ENCODE peak calls at places on chromosomes 6 and 20, in seven cellular contexts. N is hypothalamus; A is endothelial cell; L is H54; D is stimulated activated CD8-positive, alpha-beta memory T cell treated with anti-CD3 and anti-CD28 coated beads, Interleukin-2, amount 100 ng/mL, for 48 hours; W is astrocyte of the hippocampus; O is activated naive CD4-positive, alpha-beta T cell treated with Interleukin-2 at 50 U/mL for 16 hours. P is an unnamed sample.
A peak's percentile ranks its signal among the peaks of the same experiment; 100 is the strongest.

GRCh38 chr6:1310628-1311399 is 1.1 kb upstream of the FOXQ1 start:
- DNase-seq in A (peak; percentile 57), N (no peak), O (no peak), W (peak; percentile 35), D (no peak), L (no peak), P (no peak)

GRCh38 chr6:109978174-109979032 is at the start of gene GPR6:
- DNase-seq in D (peak; percentile 25), A (peak; percentile 92), N (no peak), W (peak; percentile 86), O (peak; percentile 12), L (peak; percentile 23), P (peak; percentile 73)

GRCh38 chr6:9581155-9581554 is 833.7 kb downstream of the TFAP2A start:
- DNase-seq in O (no peak), L (no peak), W (no peak), N (no peak), D (no peak), A (no peak), P (peak; percentile 4)

GRCh38 chr20:59253779-59254319 is 46.6 kb upstream of the EDN3 start:
- DNase-seq in D (no peak), W (no peak), O (peak; percentile 27), L (no peak), A (no peak), N (no peak), P (no peak)

GRCh38 chr20:63009988-63010769 is 3.4 kb upstream of the BHLHE23 start:
- DNase-seq in N (no peak), W (no peak), A (no peak), L (no peak), O (peak; percentile 78), D (peak; percentile 58), P (no peak)

GRCh38 chr20:52828199-52828598 is 144.0 kb upstream of the TSHZ2 start:
- DNase-seq in L (no peak), W (no peak), D (no peak), A (no peak), N (no peak), O (no peak), P (no peak)

GRCh38 chr6:136037246-136037884 is 185.9 kb downstream of the PDE7B start:
- DNase-seq in L (no peak), O (no peak), W (no peak), N (no peak), A (no peak), D (peak; percentile 12), P (no peak)

GRCh38 chr6:71473908-71474307 is 185.3 kb downstream of the OGFRL1 start:
- DNase-seq in O (no peak), L (no peak), D (no peak), A (no peak), W (peak; percentile 94), N (no peak), P (no peak)

GRCh38 chr6:166584046-166584679 is 2.3 kb downstream of the RAMACL start:
- DNase-seq in L (no peak), A (no peak), N (no peak), O (no peak), D (no peak), W (no peak), P (no peak)

GRCh38 chr6:135722182-135722581 is 129.3 kb upstream of the PDE7B start:
- DNase-seq in D (no peak), W (no peak), N (no peak), O (no peak), A (no peak), L (no peak), P (no peak)

GRCh38 chr6:6701864-6702263 is 113.3 kb downstream of the LY86 start:
- DNase-seq in N (no peak), D (no peak), W (no peak), A (no peak), O (no peak), L (no peak), P (no peak)

GRCh38 chr6:3390698-3391097 is 66.2 kb downstream of the SLC22A23 start:
- DNase-seq in N (no peak), O (no peak), W (peak; percentile 97), L (peak; percentile 54), A (no peak), D (no peak), P (no peak)

GRCh38 chr6:30483677-30484279 is 5.5 kb upstream of the HLA-E start:
- DNase-seq in W (peak; percentile 74), L (no peak), D (no peak), A (peak; percentile 65), O (no peak), N (no peak), P (no peak)

GRCh38 chr6:33343953-33344611 is 26.5 kb upstream of the ZBTB22 start:
- DNase-seq in W (no peak), O (peak; percentile 40), A (no peak), D (no peak), L (no peak), N (no peak), P (no peak)

GRCh38 chr6:108557494-108558371 is 3.0 kb upstream of the FOXO3 start:
- DNase-seq in W (peak; percentile 86), O (peak; percentile 81), L (peak; percentile 38), A (peak; percentile 86), N (no peak), D (peak; percentile 59), P (peak; percentile 86)

GRCh38 chr20:46979603-46980241 is 85.1 kb downstream of the EYA2 start:
- DNase-seq in D (no peak), L (no peak), N (no peak), A (no peak), O (no peak), W (peak; percentile 21), P (peak; percentile 37)

GRCh38 chr6:63527658-63528514 is 44.4 kb upstream of the LOC128125822 start:
- DNase-seq in N (no peak), D (no peak), L (peak; percentile 35), W (peak; percentile 88), O (no peak), A (no peak), P (no peak)

GRCh38 chr6:111361648-111362047 is 121.4 kb downstream of the REV3L start:
- DNase-seq in L (no peak), W (peak; percentile 59), D (no peak), A (peak; percentile 57), N (no peak), O (no peak), P (no peak)

GRCh38 chr6:157982297-157982579 is 575 bp downstream of the SYNJ2 start:
- DNase-seq in O (peak; percentile 30), A (peak; percentile 46), D (no peak), L (no peak), N (no peak), W (peak; percentile 67), P (no peak)

GRCh38 chr6:14533446-14533845 is 415.9 kb downstream of the CD83 start:
- DNase-seq in D (no peak), O (no peak), L (no peak), A (no peak), N (no peak), W (no peak), P (no peak)

GRCh38 chr20:57601211-57601570 is 19.0 kb downstream of the ZBP1 start:
- DNase-seq in W (no peak), O (no peak), N (no peak), D (no peak), L (no peak), A (no peak), P (no peak)

GRCh38 chr20:16014436-16014835 is 558.8 kb downstream of the KIF16B start:
- DNase-seq in L (no peak), N (no peak), W (no peak), A (no peak), D (no peak), O (no peak), P (no peak)

GRCh38 chr20:44858959-44859358 is 26.5 kb upstream of the YWHAB start:
- DNase-seq in W (peak; percentile 8), A (no peak), N (no peak), L (no peak), D (no peak), O (no peak), P (no peak)

GRCh38 chr6:132414761-132415160 is 13.5 kb upstream of the MOXD1 start:
- DNase-seq in A (no peak), L (no peak), N (no peak), D (no peak), W (no peak), O (no peak), P (no peak)

GRCh38 chr6:14235653-14236356 is 118.2 kb downstream of the CD83 start:
- DNase-seq in O (no peak), N (no peak), D (no peak), L (no peak), W (no peak), A (no peak), P (no peak)

GRCh38 chr6:42915737-42916136 is at the start of gene PTCRA:
- DNase-seq in D (no peak), L (no peak), N (no peak), W (no peak), A (no peak), O (no peak), P (no peak)

GRCh38 chr6:55875420-55875819 is at the start of gene BMP5:
- DNase-seq in N (no peak), D (no peak), L (no peak), O (no peak), W (no peak), A (no peak), P (no peak)

GRCh38 chr6:138105446-138105845 is 1.8 kb downstream of the PERP start:
- DNase-seq in W (no peak), A (no peak), O (no peak), N (no peak), L (no peak), D (no peak), P (no peak)

GRCh38 chr6:151054304-151054703 is 185.5 kb upstream of the AKAP12 start:
- DNase-seq in A (no peak), N (no peak), L (no peak), W (no peak), O (no peak), D (no peak), P (no peak)

GRCh38 chr6:35678021-35678654 is 10.6 kb downstream of the FKBP5 start:
- DNase-seq in N (no peak), O (no peak), A (no peak), L (no peak), D (no peak), W (peak; percentile 53), P (no peak)

GRCh38 chr20:10427060-10427692 is 6.8 kb downstream of the MKKS start:
- DNase-seq in W (peak; percentile 79), D (no peak), N (no peak), O (peak; percentile 48), L (no peak), A (peak; percentile 41), P (peak; percentile 38)

GRCh38 chr6:21079468-21080048 is 514.0 kb upstream of the SOX4 start:
- DNase-seq in W (peak; percentile 86), L (no peak), D (no peak), A (no peak), O (no peak), N (no peak), P (no peak)

GRCh38 chr6:139590206-139590605 is 215.8 kb upstream of the CITED2 start:
- DNase-seq in D (no peak), O (no peak), W (no peak), A (no peak), N (no peak), L (no peak), P (no peak)

GRCh38 chr6:33075568-33076405 is at the start of gene HLA-DPB1:
- DNase-seq in N (no peak), L (peak; percentile 69), W (peak; percentile 68), A (no peak), D (no peak), O (no peak), P (no peak)

GRCh38 chr20:33673411-33674293 is 576 bp downstream of the NECAB3 start:
- DNase-seq in W (no peak), N (no peak), A (no peak), D (no peak), O (no peak), L (peak; percentile 95), P (no peak)

GRCh38 chr6:136659991-136660499 is 109.8 kb upstream of the MAP7 start:
- DNase-seq in N (no peak), O (no peak), W (no peak), D (no peak), L (no peak), A (no peak), P (no peak)

GRCh38 chr6:92485487-92485886 is 933.9 kb downstream of the EPHA7 start:
- DNase-seq in A (no peak), L (no peak), O (no peak), N (no peak), W (no peak), D (no peak), P (no peak)

GRCh38 chr20:51062065-51062464 is 39.2 kb upstream of the KCNG1 start:
- DNase-seq in N (no peak), A (no peak), O (peak; percentile 62), L (no peak), W (no peak), D (peak; percentile 30), P (no peak)

P was measured in NCI-H1436.